ENCODE peak calls at places on chromosomes 16 and 17, in eight cellular contexts. U is H7; X is non-pigmented ciliary epithelial cell; A is kidney glomerular epithelial cell; O is anterior cingulate cortex; I is fibroblast of mammary gland; M is posterior cingulate gyrus; P is stimulated activated CD8-positive, alpha-beta memory T cell treated with anti-CD3 and anti-CD28 coated beads, Interleukin-2, amount 100 ng/mL, for 48 hours. H is an unnamed sample.

GRCh38 chr17:9557846-9558245 is 17.8 kb downstream of the STX8 start:
- DNase-seq in U (no peak), X (no peak), A (no peak), O (no peak), I (peak; percentile 45), M (no peak), P (no peak), H (no peak)

GRCh38 chr17:12727881-12728280 is 61.4 kb upstream of the ARHGAP44 start:
- DNase-seq in U (no peak), X (no peak), A (no peak), O (no peak), I (peak; percentile 60), M (no peak), P (no peak), H (no peak)

GRCh38 chr17:8176197-8176940 is at the start of gene TMEM107:
- DNase-seq in U (peak; percentile 95), X (no peak), A (peak; percentile 69), O (peak; percentile 86), I (peak; percentile 77), M (peak; percentile 98), P (peak; percentile 74), H (peak; percentile 83)

GRCh38 chr17:50141750-50142119 is 8.7 kb downstream of the PPP1R9B start:
- DNase-seq in U (no peak), X (no peak), A (no peak), O (no peak), I (no peak), M (peak; percentile 52), P (no peak), H (no peak)

GRCh38 chr17:47818002-47818695 is 3.4 kb downstream of the OSBPL7 start:
- DNase-seq in U (no peak), X (no peak), A (no peak), O (no peak), I (no peak), M (peak; percentile 43), P (no peak), H (no peak)

GRCh38 chr16:51374346-51374745 is 223.3 kb upstream of the SALL1 start:
- DNase-seq in U (no peak), X (peak; percentile 76), A (peak; percentile 79), O (no peak), I (peak; percentile 87), M (no peak), P (no peak), H (no peak)

GRCh38 chr16:79170565-79171242 is 429.8 kb downstream of the MAF start:
- DNase-seq in U (no peak), X (no peak), A (no peak), O (no peak), I (peak; percentile 55), M (no peak), P (no peak), H (no peak)

GRCh38 chr17:81920612-81921530 is 2.9 kb upstream of the SIRT7 start:
- DNase-seq in U (no peak), X (no peak), A (no peak), O (no peak), I (no peak), M (no peak), P (no peak), H (no peak)

GRCh38 chr17:16349461-16349860 is 3.8 kb downstream of the CENPV start:
- DNase-seq in U (no peak), X (no peak), A (no peak), O (no peak), I (no peak), M (no peak), P (no peak), H (no peak)

H was measured in GM20000.